ENCODE peak calls at places on chromosomes 16 and 17, in seven cellular contexts. C is SK-N-SH, S is HepG2, I is K562, J is HCT116, R is GM12878, Y is H1. N is an unnamed sample.

GRCh38 chr16:79912592-79913310 is 312.2 kb upstream of the MAF start:
- DNase-seq in C (no peak), S (no peak), I (no peak), J (no peak), R (no peak), Y (no peak), N (no peak)

GRCh38 chr16:50308237-50308965 is 42.0 kb downstream of the ADCY7 start:
- DNase-seq in C (peak; percentile 22), S (no peak), I (no peak), J (no peak), R (no peak), Y (peak; percentile 42), N (no peak)

GRCh38 chr17:65712383-65713267 is 151.2 kb upstream of the AXIN2 start:
- DNase-seq in C (no peak), S (no peak), I (no peak), J (no peak), R (no peak), Y (no peak), N (no peak)

GRCh38 chr17:73203788-73204479 is 11.1 kb downstream of the COG1 start:
- DNase-seq in C (no peak), S (peak; percentile 81), I (no peak), J (no peak), R (no peak), Y (no peak), N (no peak)

GRCh38 chr16:19005561-19006445 is 22.1 kb downstream of the TMC7 start:
- DNase-seq in C (no peak), S (peak; percentile 100), I (no peak), J (peak; percentile 78), R (no peak), Y (peak; percentile 54), N (no peak)

GRCh38 chr16:12976936-12977335 is 75.5 kb downstream of the SHISA9 start:
- DNase-seq in C (no peak), S (no peak), I (no peak), J (no peak), R (no peak), Y (no peak), N (no peak)

GRCh38 chr16:17161034-17161433 is 309.7 kb downstream of the XYLT1 start:
- DNase-seq in C (no peak), S (no peak), I (no peak), J (no peak), R (no peak), Y (peak; percentile 47), N (no peak)

GRCh38 chr16:88058136-88058535 is 106.9 kb downstream of the BANP start:
- DNase-seq in C (no peak), S (no peak), I (no peak), J (no peak), R (no peak), Y (no peak), N (no peak)

GRCh38 chr17:71438631-71439146 is 682.1 kb upstream of the SOX9 start:
- DNase-seq in C (peak; percentile 56), S (peak; percentile 25), I (no peak), J (peak; percentile 90), R (no peak), Y (no peak), N (no peak)

GRCh38 chr16:50497592-50497991 is 50.6 kb upstream of the NKD1 start:
- DNase-seq in C (no peak), S (peak; percentile 57), I (no peak), J (no peak), R (no peak), Y (no peak), N (no peak)

GRCh38 chr17:40023590-40024292 is 8.5 kb downstream of the CSF3 start:
- DNase-seq in C (no peak), S (no peak), I (no peak), J (no peak), R (no peak), Y (no peak), N (no peak)

GRCh38 chr16:6857575-6857974 is 475.1 kb upstream of the RBFOX1 start:
- DNase-seq in C (no peak), S (no peak), I (no peak), J (no peak), R (no peak), Y (no peak), N (no peak)

DNA sequence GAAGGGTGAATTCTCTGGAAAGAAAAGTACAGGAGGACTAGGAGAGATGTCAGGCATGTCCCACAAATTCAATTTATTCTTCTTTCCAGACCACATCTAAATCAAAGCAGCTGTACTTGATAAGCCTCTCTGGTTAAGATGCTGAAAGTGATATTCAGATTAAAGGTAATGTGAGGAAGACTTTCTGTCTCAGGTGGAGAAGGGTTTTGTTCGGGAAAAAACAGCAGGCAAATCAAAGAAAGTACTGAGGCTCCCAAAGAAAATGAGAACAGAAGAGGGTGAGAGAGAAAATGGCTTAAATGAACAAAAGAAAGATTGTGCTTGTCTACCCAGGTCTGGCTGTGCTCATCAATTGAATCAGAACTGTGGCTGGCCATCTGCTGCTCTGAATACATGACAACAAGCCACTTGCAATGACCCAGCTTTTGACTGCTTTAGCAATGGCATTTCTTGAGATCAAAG is 55.6 kb downstream of the MMD start:
- DNase-seq in C (peak; percentile 60), S (no peak), I (no peak), J (no peak), R (no peak), Y (no peak), N (no peak)
- TF ChIP-seq JUND in C (no peak), S (no peak), I (no peak), J (no peak), R (no peak), Y (no peak), N (no peak)

DNA sequence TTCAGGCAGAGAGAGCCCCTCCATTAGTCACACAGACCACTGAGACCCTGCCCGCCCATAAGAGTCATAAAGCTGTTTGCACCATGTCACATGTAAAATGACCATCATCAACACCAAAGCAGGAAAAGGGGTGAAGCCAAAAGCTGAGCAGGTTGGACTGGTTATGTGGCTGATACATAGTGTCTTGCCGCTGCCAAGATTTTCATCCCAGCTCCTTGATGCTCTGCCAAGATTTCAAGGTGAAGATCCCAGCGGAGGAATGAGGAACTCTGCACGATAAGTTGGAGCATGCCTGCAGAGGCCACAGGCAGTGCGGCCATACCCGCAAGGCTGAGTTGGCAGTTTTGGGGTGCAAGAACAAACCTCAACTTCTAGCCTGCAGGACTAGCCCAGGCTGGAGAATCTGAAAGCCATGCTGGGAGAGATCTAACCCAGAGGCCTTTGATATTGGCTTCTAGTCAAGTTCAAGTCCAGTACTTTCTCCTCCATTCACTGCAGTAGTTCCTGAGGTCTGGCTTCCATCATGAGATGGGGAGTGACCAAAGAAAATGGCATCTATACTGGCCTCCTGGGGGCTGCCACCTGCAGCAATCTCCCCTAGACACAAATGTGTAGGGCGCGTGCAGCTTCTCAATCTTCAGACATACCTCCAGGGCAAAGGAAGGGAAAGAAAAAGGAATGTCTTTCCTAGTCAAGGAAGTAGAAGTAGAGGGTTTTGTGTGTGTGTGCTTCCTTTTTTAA is 79.7 kb upstream of the NOL11 start:
- DNase-seq in C (no peak), S (no peak), I (no peak), J (peak; percentile 88), R (no peak), Y (no peak), N (no peak)
- TF ChIP-seq JUND in C (no peak), S (no peak), I (no peak), J (peak; percentile 94), R (no peak), Y (no peak), N (no peak)

DNA sequence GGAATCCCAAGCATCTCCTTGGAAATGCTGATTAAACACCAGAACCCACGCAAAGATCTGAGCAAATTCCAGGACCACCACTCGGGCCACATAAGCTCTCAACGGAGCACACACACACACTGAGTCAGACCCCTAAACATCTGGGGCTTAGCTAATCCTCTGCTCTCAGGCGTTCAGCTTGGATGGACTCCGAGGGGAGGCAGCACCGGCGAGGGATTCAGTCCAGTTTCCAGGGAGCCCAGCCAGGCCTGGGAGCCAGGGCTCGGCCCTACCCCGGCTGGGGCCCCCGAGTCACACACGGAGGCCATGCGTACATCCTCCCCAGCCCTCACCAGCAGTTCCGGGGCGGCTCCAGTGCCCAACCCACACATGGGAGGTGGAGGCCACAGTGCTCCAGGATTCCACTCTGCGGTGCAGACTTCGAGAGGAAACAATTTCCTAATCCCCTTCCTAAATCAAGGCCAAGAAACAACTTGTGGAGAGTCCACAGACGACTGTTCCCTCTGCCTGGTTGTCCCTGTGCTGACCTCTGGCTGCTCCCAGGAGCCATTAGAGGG is 70.5 kb downstream of the GAS7 start:
- DNase-seq in C (no peak), S (no peak), I (no peak), J (no peak), R (no peak), Y (no peak), N (no peak)
- TF ChIP-seq JUND in C (no peak), S (no peak), I (no peak), J (no peak), R (no peak), Y (no peak), N (no peak)

DNA sequence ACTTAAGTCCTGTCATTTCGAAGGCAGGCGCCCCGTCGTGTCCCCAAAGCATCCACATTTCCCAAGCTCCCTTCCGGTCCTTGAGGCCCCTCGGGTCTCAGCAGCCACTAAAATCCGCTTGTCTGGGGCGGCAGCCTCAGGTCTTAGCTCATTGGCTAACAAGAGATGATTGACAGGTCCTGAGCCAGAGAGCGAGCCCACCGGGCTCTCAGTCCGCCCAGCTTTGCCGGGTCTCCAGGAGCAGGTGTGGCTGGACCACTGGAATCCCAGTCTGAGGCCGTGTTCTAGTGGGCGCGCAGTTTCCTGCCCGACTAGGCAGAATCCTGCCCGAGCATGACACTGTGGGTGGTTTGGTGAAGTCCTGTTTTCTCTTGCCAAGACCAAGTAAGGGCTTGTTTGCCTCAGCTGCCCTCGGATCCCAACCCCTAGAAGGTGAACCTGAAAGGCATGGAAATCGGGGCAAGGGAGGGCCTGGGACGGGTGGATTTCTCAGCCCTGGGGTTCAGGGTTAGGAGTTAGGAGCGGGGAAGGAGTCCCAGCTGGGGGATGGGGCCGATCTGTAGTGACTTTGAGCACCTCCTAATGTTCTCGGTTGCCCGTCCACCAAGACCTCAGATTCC is 42.8 kb downstream of the MRC2 start:
- DNase-seq in C (peak; percentile 43), S (peak; percentile 31), I (peak; percentile 50), J (no peak), R (no peak), Y (peak; percentile 72), N (no peak)
- TF ChIP-seq JUND in C (no peak), S (no peak), I (no peak), J (no peak), R (no peak), Y (no peak), N (no peak)

N was measured in T47D.